ENCODE peak calls at places on chromosomes 12 and 14, in four cellular contexts. T is renal cortical epithelial cell, W is lung microvascular endothelial cell, V is left lobe of liver. H is an unnamed sample.

GRCh38 chr14:101590062-101590461 is 28.8 kb downstream of the DIO3 start:
- DNase-seq in T (no peak), W (no peak), V (no peak), H (no peak)

GRCh38 chr14:63510538-63510937 is 32.6 kb downstream of the PPP2R5E start:
- DNase-seq in T (peak; percentile 69), W (no peak), V (no peak), H (peak; percentile 67)

GRCh38 chr14:51094282-51094821 is 553 bp downstream of the TRIM9 start:
- DNase-seq in T (no peak), W (peak; percentile 1), V (no peak), H (peak; percentile 24)

GRCh38 chr12:60174914-60175313 is 579.1 kb downstream of the SLC16A7 start:
- DNase-seq in T (no peak), W (no peak), V (no peak), H (no peak)

GRCh38 chr14:91873476-91874265 is 6.3 kb upstream of the TC2N start:
- DNase-seq in T (peak; percentile 97), W (no peak), V (no peak), H (no peak)

GRCh38 chr12:115070313-115070712 is 386.3 kb upstream of the TBX3 start:
- DNase-seq in T (no peak), W (no peak), V (no peak), H (no peak)

GRCh38 chr12:44174053-44174452 is 338.2 kb downstream of the TMEM117 start:
- DNase-seq in T (no peak), W (no peak), V (no peak), H (no peak)

GRCh38 chr14:52355016-52355430 is 40.9 kb downstream of the PTGER2 start:
- DNase-seq in T (peak; percentile 99), W (no peak), V (no peak), H (peak; percentile 28)

GRCh38 chr12:124520258-124520657 is 47.2 kb downstream of the NCOR2 start:
- DNase-seq in T (peak; percentile 52), W (peak; percentile 81), V (peak; percentile 87), H (peak; percentile 88)

GRCh38 chr14:95273041-95273978 is 46.4 kb downstream of the CLMN start:
- DNase-seq in T (no peak), W (no peak), V (peak; percentile 39), H (no peak)

GRCh38 chr12:52441320-52441911 is 7.2 kb upstream of the KRT75 start:
- DNase-seq in T (peak; percentile 87), W (no peak), V (no peak), H (no peak)

GRCh38 chr12:57811028-57811755 is 7.3 kb downstream of the AVIL start:
- DNase-seq in T (no peak), W (no peak), V (no peak), H (no peak)

GRCh38 chr14:21486640-21487087 is 9.7 kb downstream of the TOX4 start:
- DNase-seq in T (peak; percentile 42), W (no peak), V (no peak), H (no peak)

GRCh38 chr12:123024819-123025391 is 44.4 kb downstream of the ARL6IP4 start:
- DNase-seq in T (peak; percentile 56), W (peak; percentile 39), V (no peak), H (peak; percentile 53)

GRCh38 chr12:75939016-75939642 is 92.4 kb downstream of the PHLDA1 start:
- DNase-seq in T (no peak), W (peak; percentile 24), V (no peak), H (no peak)

GRCh38 chr12:41509655-41510054 is 321.5 kb downstream of the PDZRN4 start:
- DNase-seq in T (peak; percentile 83), W (no peak), V (no peak), H (peak; percentile 23)

GRCh38 chr12:82723891-82724290 is 37.2 kb downstream of the TMTC2 start:
- DNase-seq in T (no peak), W (no peak), V (no peak), H (no peak)

GRCh38 chr14:68501621-68502052 is 291.2 kb downstream of the ZFP36L1 start:
- DNase-seq in T (peak; percentile 65), W (no peak), V (no peak), H (peak; percentile 80)